ENCODE peak calls at places on chromosomes 12 and 14, in four cellular contexts. One of them, this sample, is unnamed.
A peak's percentile ranks its signal among the peaks of the same experiment; 100 is the strongest.

GRCh38 chr12:89575405-89575804 is 49.6 kb upstream of the POC1B start:
- DNase-seq in cardiac fibroblast: no peak
- DNase-seq in activated CD4-positive, alpha-beta T cell treated with anti-CD3 and anti-CD28 coated beads for 1 hour: no peak
- DNase-seq in mesendoderm: no peak
- DNase-seq in this sample: no peak

GRCh38 chr12:39236994-39237393 is 205.9 kb downstream of the KIF21A start:
- DNase-seq in activated CD4-positive, alpha-beta T cell treated with anti-CD3 and anti-CD28 coated beads for 1 hour: no peak
- DNase-seq in cardiac fibroblast: peak; percentile 76
- DNase-seq in mesendoderm: no peak
- DNase-seq in this sample: no peak

GRCh38 chr12:22283508-22283907 is 51.0 kb downstream of the ST8SIA1 start:
- DNase-seq in mesendoderm: no peak
- DNase-seq in activated CD4-positive, alpha-beta T cell treated with anti-CD3 and anti-CD28 coated beads for 1 hour: no peak
- DNase-seq in cardiac fibroblast: no peak
- DNase-seq in this sample: no peak

GRCh38 chr12:92675092-92675865 is 27.5 kb upstream of the PLEKHG7 start:
- DNase-seq in cardiac fibroblast: no peak
- DNase-seq in mesendoderm: no peak
- DNase-seq in activated CD4-positive, alpha-beta T cell treated with anti-CD3 and anti-CD28 coated beads for 1 hour: no peak
- DNase-seq in this sample: no peak

GRCh38 chr14:65044596-65044959 is 57.7 kb downstream of the MAX start:
- DNase-seq in mesendoderm: no peak
- DNase-seq in activated CD4-positive, alpha-beta T cell treated with anti-CD3 and anti-CD28 coated beads for 1 hour: no peak
- DNase-seq in cardiac fibroblast: no peak
- DNase-seq in this sample: no peak

GRCh38 chr12:52043386-52044212 is 7.6 kb upstream of the NR4A1 start:
- DNase-seq in cardiac fibroblast: no peak
- DNase-seq in activated CD4-positive, alpha-beta T cell treated with anti-CD3 and anti-CD28 coated beads for 1 hour: no peak
- DNase-seq in mesendoderm: no peak
- DNase-seq in this sample: no peak

GRCh38 chr12:100927825-100928224 is 133.2 kb downstream of the ANO4 start:
- DNase-seq in cardiac fibroblast: no peak
- DNase-seq in mesendoderm: no peak
- DNase-seq in activated CD4-positive, alpha-beta T cell treated with anti-CD3 and anti-CD28 coated beads for 1 hour: no peak
- DNase-seq in this sample: no peak

GRCh38 chr14:23569443-23570151 is 2.0 kb upstream of the AP1G2 start:
- DNase-seq in activated CD4-positive, alpha-beta T cell treated with anti-CD3 and anti-CD28 coated beads for 1 hour: no peak
- DNase-seq in mesendoderm: peak; percentile 90
- DNase-seq in cardiac fibroblast: no peak
- DNase-seq in this sample: peak; percentile 77

GRCh38 chr12:27696864-27697564 is 767 bp downstream of the REP15 start:
- DNase-seq in activated CD4-positive, alpha-beta T cell treated with anti-CD3 and anti-CD28 coated beads for 1 hour: no peak
- DNase-seq in cardiac fibroblast: no peak
- DNase-seq in mesendoderm: no peak
- DNase-seq in this sample: peak; percentile 54

GRCh38 chr12:116867523-116867922 is 13.7 kb downstream of the HRK start:
- DNase-seq in mesendoderm: peak; percentile 28
- DNase-seq in activated CD4-positive, alpha-beta T cell treated with anti-CD3 and anti-CD28 coated beads for 1 hour: no peak
- DNase-seq in cardiac fibroblast: no peak
- DNase-seq in this sample: no peak

GRCh38 chr12:22598141-22598762 is 26.7 kb upstream of the ETNK1 start:
- DNase-seq in cardiac fibroblast: no peak
- DNase-seq in mesendoderm: no peak
- DNase-seq in activated CD4-positive, alpha-beta T cell treated with anti-CD3 and anti-CD28 coated beads for 1 hour: no peak
- DNase-seq in this sample: no peak

GRCh38 chr14:98634043-98634820 is 637.8 kb downstream of the BCL11B start:
- DNase-seq in cardiac fibroblast: no peak
- DNase-seq in activated CD4-positive, alpha-beta T cell treated with anti-CD3 and anti-CD28 coated beads for 1 hour: no peak
- DNase-seq in mesendoderm: no peak
- DNase-seq in this sample: no peak

GRCh38 chr14:24279301-24280186 is 8.1 kb upstream of the RABGGTA start:
- DNase-seq in mesendoderm: no peak
- DNase-seq in cardiac fibroblast: peak; percentile 19
- DNase-seq in activated CD4-positive, alpha-beta T cell treated with anti-CD3 and anti-CD28 coated beads for 1 hour: peak; percentile 26
- DNase-seq in this sample: no peak

GRCh38 chr12:95319694-95320331 is 102.2 kb downstream of the VEZT start:
- DNase-seq in mesendoderm: no peak
- DNase-seq in activated CD4-positive, alpha-beta T cell treated with anti-CD3 and anti-CD28 coated beads for 1 hour: no peak
- DNase-seq in cardiac fibroblast: no peak
- DNase-seq in this sample: no peak

GRCh38 chr14:42804146-42804545 is 1197.5 kb downstream of the LRFN5 start:
- DNase-seq in mesendoderm: no peak
- DNase-seq in activated CD4-positive, alpha-beta T cell treated with anti-CD3 and anti-CD28 coated beads for 1 hour: no peak
- DNase-seq in cardiac fibroblast: no peak
- DNase-seq in this sample: no peak

GRCh38 chr14:104299993-104300761 is 161.8 kb downstream of the KIF26A start:
- DNase-seq in mesendoderm: peak; percentile 13
- DNase-seq in cardiac fibroblast: no peak
- DNase-seq in activated CD4-positive, alpha-beta T cell treated with anti-CD3 and anti-CD28 coated beads for 1 hour: no peak
- DNase-seq in this sample: no peak

GRCh38 chr14:105475269-105475915 is 771 bp downstream of the CRIP2 start:
- DNase-seq in activated CD4-positive, alpha-beta T cell treated with anti-CD3 and anti-CD28 coated beads for 1 hour: no peak
- DNase-seq in cardiac fibroblast: no peak
- DNase-seq in mesendoderm: peak; percentile 68
- DNase-seq in this sample: peak; percentile 57

GRCh38 chr14:63478024-63478423 is 65.2 kb downstream of the PPP2R5E start:
- DNase-seq in mesendoderm: no peak
- DNase-seq in activated CD4-positive, alpha-beta T cell treated with anti-CD3 and anti-CD28 coated beads for 1 hour: no peak
- DNase-seq in cardiac fibroblast: no peak
- DNase-seq in this sample: no peak

GRCh38 chr14:90491868-90492560 is 95.2 kb downstream of the CALM1 start:
- DNase-seq in cardiac fibroblast: no peak
- DNase-seq in activated CD4-positive, alpha-beta T cell treated with anti-CD3 and anti-CD28 coated beads for 1 hour: no peak
- DNase-seq in mesendoderm: no peak
- DNase-seq in this sample: peak; percentile 12

GRCh38 chr12:56448860-56449621 is at the start of gene TIMELESS:
- DNase-seq in activated CD4-positive, alpha-beta T cell treated with anti-CD3 and anti-CD28 coated beads for 1 hour: peak; percentile 75
- DNase-seq in mesendoderm: peak; percentile 94
- DNase-seq in cardiac fibroblast: peak; percentile 89
- DNase-seq in this sample: peak; percentile 96

GRCh38 chr14:92470215-92470614 is 43.4 kb upstream of the RIN3 start:
- DNase-seq in cardiac fibroblast: no peak
- DNase-seq in activated CD4-positive, alpha-beta T cell treated with anti-CD3 and anti-CD28 coated beads for 1 hour: no peak
- DNase-seq in mesendoderm: no peak
- DNase-seq in this sample: no peak

GRCh38 chr14:38212996-38213395 is 5.3 kb downstream of the SSTR1 start:
- DNase-seq in cardiac fibroblast: peak; percentile 29
- DNase-seq in mesendoderm: no peak
- DNase-seq in activated CD4-positive, alpha-beta T cell treated with anti-CD3 and anti-CD28 coated beads for 1 hour: no peak
- DNase-seq in this sample: no peak

This sample was measured in ELF-1.